ENCODE peak calls at places on chromosomes 1 and 21, in seven cellular contexts. N is stimulated activated CD8-positive, alpha-beta memory T cell treated with anti-CD3 and anti-CD28 coated beads, Interleukin-15, amount 100 ng/mL, for 4 hours; O is GM23248; Q is cardiac fibroblast; L is NCI-H748 treated with DMSO at 0.1 percent for 48 hours; K is KBM-7; C is activated effector memory CD4-positive, alpha-beta T cell treated with Interleukin-2 at 50 U/mL for 16 hours. D is an unnamed sample.

GRCh38 chr1:112956503-112957132 is 622 bp upstream of the SLC16A1 start:
- DNase-seq in Q (no peak), L (no peak), N (peak; percentile 12), K (no peak), O (no peak), C (peak; percentile 27), D (no peak)

GRCh38 chr1:50832167-50832566 is 127.9 kb downstream of the FAF1 start:
- DNase-seq in Q (no peak), N (no peak), O (no peak), L (no peak), C (no peak), K (no peak), D (no peak)

GRCh38 chr1:204293605-204294365 is 65.9 kb downstream of the PLEKHA6 start:
- DNase-seq in N (no peak), C (no peak), K (no peak), Q (peak; percentile 54), O (peak; percentile 58), L (no peak), D (peak; percentile 58)

GRCh38 chr1:1669468-1670440 is 10.9 kb upstream of the CDK11B start:
- DNase-seq in O (no peak), Q (no peak), N (no peak), L (no peak), K (no peak), C (no peak), D (no peak)

GRCh38 chr1:147700042-147700711 is 29.9 kb upstream of the ACP6 start:
- DNase-seq in L (peak; percentile 4), O (peak; percentile 88), N (peak; percentile 7), K (peak; percentile 43), Q (peak; percentile 70), C (peak; percentile 46), D (peak; percentile 64)

GRCh38 chr1:10419351-10419750 is 10.9 kb upstream of the CENPS start:
- DNase-seq in O (no peak), K (no peak), L (no peak), N (no peak), C (no peak), Q (no peak), D (no peak)

GRCh38 chr1:157095551-157095950 is 4.1 kb downstream of the ETV3L start:
- DNase-seq in K (no peak), N (no peak), C (no peak), O (no peak), Q (no peak), L (no peak), D (no peak)

GRCh38 chr1:153796786-153797659 is 21.8 kb downstream of the SLC27A3 start:
- DNase-seq in K (peak; percentile 73), N (peak; percentile 40), Q (peak; percentile 80), O (peak; percentile 77), C (peak; percentile 71), L (peak; percentile 73), D (peak; percentile 68)

GRCh38 chr1:206803221-206803730 is 31.0 kb upstream of the IL10 start:
- DNase-seq in K (no peak), O (no peak), Q (no peak), L (no peak), N (no peak), C (peak; percentile 67), D (no peak)

GRCh38 chr21:26804895-26805609 is 40.2 kb downstream of the ADAMTS1 start:
- DNase-seq in Q (no peak), C (no peak), O (peak; percentile 39), K (no peak), L (no peak), N (no peak), D (peak; percentile 91)

GRCh38 chr21:44815852-44816628 is 1.8 kb downstream of the SUMO3 start:
- DNase-seq in C (no peak), N (no peak), Q (no peak), O (peak; percentile 16), K (no peak), L (no peak), D (no peak)

GRCh38 chr1:169906938-169907337 is 13.2 kb upstream of the SCYL3 start:
- DNase-seq in K (no peak), N (no peak), O (peak; percentile 61), Q (peak; percentile 85), C (no peak), L (no peak), D (peak; percentile 89)

GRCh38 chr1:56864430-56864829 is 9.8 kb downstream of the C8A start:
- DNase-seq in C (no peak), K (no peak), O (peak; percentile 38), N (no peak), Q (no peak), L (no peak), D (peak; percentile 25)

GRCh38 chr1:6507461-6507911 is 16.0 kb upstream of the PLEKHG5 start:
- DNase-seq in Q (no peak), N (no peak), L (no peak), K (no peak), C (no peak), O (no peak), D (no peak)

GRCh38 chr1:3652538-3653285 is 396 bp downstream of the TP73 start:
- DNase-seq in N (no peak), O (no peak), Q (no peak), K (no peak), C (no peak), L (no peak), D (no peak)

GRCh38 chr1:37851782-37852210 is 7.6 kb downstream of the MTF1 start:
- DNase-seq in L (no peak), K (peak; percentile 48), C (no peak), O (peak; percentile 63), N (no peak), Q (peak; percentile 54), D (peak; percentile 55)

GRCh38 chr1:223609066-223609465 is 56.4 kb downstream of the CAPN8 start:
- DNase-seq in K (no peak), C (no peak), N (no peak), Q (no peak), O (no peak), L (no peak), D (no peak)

GRCh38 chr1:66445492-66446181 is 88.3 kb upstream of the SGIP1 start:
- DNase-seq in L (no peak), O (no peak), N (no peak), C (peak; percentile 32), K (peak; percentile 47), Q (no peak), D (no peak)

GRCh38 chr1:45721207-45721606 is 29.2 kb downstream of the IPP start:
- DNase-seq in N (no peak), O (peak; percentile 57), L (no peak), C (no peak), Q (peak; percentile 24), K (no peak), D (no peak)

GRCh38 chr1:3611170-3612019 is at the start of gene MEGF6:
- DNase-seq in N (peak; percentile 47), L (peak; percentile 45), Q (no peak), K (peak; percentile 53), O (peak; percentile 46), C (peak; percentile 23), D (no peak)

GRCh38 chr21:19340303-19340702 is 936.7 kb upstream of the TMPRSS15 start:
- DNase-seq in K (no peak), O (no peak), N (no peak), C (no peak), L (no peak), Q (no peak), D (no peak)

GRCh38 chr1:6486433-6487011 is 4.9 kb downstream of the PLEKHG5 start:
- DNase-seq in L (peak; percentile 53), K (peak; percentile 83), N (peak; percentile 62), C (peak; percentile 79), Q (peak; percentile 87), O (peak; percentile 93), D (peak; percentile 74)

GRCh38 chr1:175576870-175577269 is 166.5 kb downstream of the TNR start:
- DNase-seq in N (no peak), K (no peak), C (no peak), O (no peak), Q (no peak), L (no peak), D (no peak)